ENCODE peak calls at places on chromosome 5, in six cellular contexts. Z is iris pigment epithelial cell, P is IMR-90, C is NAMALWA, O is osteocyte, B is fibroblast of the aortic adventitia. T is an unnamed sample.

GRCh38 chr5:38845555-38846378 is at the start of gene OSMR:
- DNase-seq in C (no peak), O (peak), B (peak), Z (peak), P (peak), T (peak)

GRCh38 chr5:6745706-6746217 is 32.5 kb downstream of the TENT4A start:
- DNase-seq in P (peak), B (peak), C (peak), O (no peak), Z (peak), T (peak)

GRCh38 chr5:167285591-167285990 is 1005.9 kb upstream of the WWC1 start:
- DNase-seq in C (no peak), O (no peak), Z (no peak), P (no peak), B (no peak), T (no peak)

GRCh38 chr5:54302267-54302687 is 8.1 kb downstream of the ARL15 start:
- DNase-seq in Z (peak), C (no peak), B (peak), O (no peak), P (peak), T (peak)

GRCh38 chr5:113115956-113116355 is 139.4 kb downstream of the DCP2 start:
- DNase-seq in B (no peak), C (no peak), Z (no peak), P (no peak), O (no peak), T (no peak)

GRCh38 chr5:119322312-119322947 is 33.4 kb upstream of the TNFAIP8 start:
- DNase-seq in B (no peak), P (no peak), C (no peak), O (no peak), Z (no peak), T (no peak)

GRCh38 chr5:132467292-132467984 is 23.1 kb downstream of the IRF1 start:
- DNase-seq in O (no peak), Z (no peak), P (no peak), C (peak), B (no peak), T (no peak)

GRCh38 chr5:54194326-54194725 is 116.0 kb downstream of the ARL15 start:
- DNase-seq in P (no peak), C (peak), B (peak), O (no peak), Z (no peak), T (no peak)

GRCh38 chr5:78499485-78499884 is 139.1 kb downstream of the SCAMP1 start:
- DNase-seq in C (no peak), Z (no peak), O (no peak), B (no peak), P (no peak), T (no peak)

GRCh38 chr5:73232266-73233041 is 59.5 kb downstream of the TMEM174 start:
- DNase-seq in O (no peak), P (no peak), Z (no peak), B (no peak), C (no peak), T (no peak)

GRCh38 chr5:68193481-68194036 is 22.0 kb upstream of the PIK3R1 start:
- DNase-seq in O (no peak), C (no peak), Z (peak), B (peak), P (no peak), T (no peak)

GRCh38 chr5:127518319-127518621 is 830 bp downstream of the PRRC1 start:
- DNase-seq in O (no peak), Z (peak), C (peak), B (peak), P (peak), T (no peak)

GRCh38 chr5:83789376-83789775 is 68.7 kb upstream of the HAPLN1 start:
- DNase-seq in C (no peak), O (no peak), B (no peak), P (no peak), Z (no peak), T (no peak)

GRCh38 chr5:124157320-124157719 is 589.1 kb downstream of the ZNF608 start:
- DNase-seq in P (no peak), O (no peak), Z (no peak), C (peak), B (peak), T (no peak)

GRCh38 chr5:143061161-143061945 is 291.2 kb downstream of the ARHGAP26 start:
- DNase-seq in O (no peak), Z (peak), P (peak), C (no peak), B (peak), T (peak)

GRCh38 chr5:54673523-54674225 is 156.1 kb downstream of the SNX18 start:
- DNase-seq in P (peak), Z (peak), O (no peak), B (no peak), C (no peak), T (no peak)

GRCh38 chr5:98468188-98468869 is 305.1 kb upstream of the RGMB start:
- DNase-seq in P (peak), C (no peak), B (peak), O (no peak), Z (peak), T (peak)

GRCh38 chr5:135553688-135554462 is 18.1 kb upstream of the NEUROG1 start:
- DNase-seq in Z (no peak), O (no peak), P (peak), B (peak), C (no peak), T (peak)

GRCh38 chr5:109996246-109996645 is 306.5 kb downstream of the MAN2A1 start:
- DNase-seq in C (no peak), Z (no peak), B (no peak), P (no peak), O (no peak), T (no peak)

GRCh38 chr5:158267228-158267627 is 408.3 kb upstream of the CLINT1 start:
- DNase-seq in P (no peak), Z (no peak), C (no peak), B (no peak), O (no peak), T (no peak)

GRCh38 chr5:66666778-66667177 is 70.6 kb downstream of the MAST4 start:
- DNase-seq in Z (no peak), P (no peak), B (no peak), C (peak), O (no peak), T (no peak)

GRCh38 chr5:124596595-124597388 is 149.6 kb downstream of the ZNF608 start:
- DNase-seq in B (peak), P (peak), Z (peak), O (no peak), C (no peak), T (peak)

GRCh38 chr5:147336871-147337270 is 102.0 kb downstream of the STK32A start:
- DNase-seq in Z (no peak), O (no peak), B (no peak), P (no peak), C (no peak), T (no peak)

GRCh38 chr5:125410501-125411162 is 664.2 kb upstream of the ZNF608 start:
- DNase-seq in B (peak), Z (peak), P (peak), O (no peak), C (peak), T (peak)

GRCh38 chr5:157215826-157216167 is 35.2 kb downstream of the ITK start:
- DNase-seq in O (no peak), Z (no peak), B (no peak), P (no peak), C (no peak), T (peak)

GRCh38 chr5:110333384-110333783 is 393.1 kb downstream of the TMEM232 start:
- DNase-seq in C (peak), O (no peak), P (peak), B (peak), Z (peak), T (peak)

GRCh38 chr5:158471179-158471924 is 612.4 kb upstream of the CLINT1 start:
- DNase-seq in P (no peak), B (no peak), C (no peak), Z (no peak), O (no peak), T (no peak)

GRCh38 chr5:173642191-173642816 is 25.9 kb upstream of the BOD1 start:
- DNase-seq in P (no peak), O (no peak), B (no peak), C (no peak), Z (no peak), T (no peak)

GRCh38 chr5:109692011-109692410 is 2.3 kb downstream of the MAN2A1 start:
- DNase-seq in B (peak), P (peak), C (peak), Z (peak), O (no peak), T (peak)

GRCh38 chr5:42858031-42858643 is 46.4 kb upstream of the SELENOP start:
- DNase-seq in Z (no peak), O (no peak), P (no peak), C (no peak), B (peak), T (peak)

GRCh38 chr5:28165116-28165515 is 1126.7 kb upstream of the CDH9 start:
- DNase-seq in C (no peak), B (peak), O (no peak), Z (peak), P (no peak), T (peak)

GRCh38 chr5:57482671-57483106 is at the start of gene ACTBL2:
- DNase-seq in B (peak), O (no peak), P (peak), C (no peak), Z (peak), T (peak)

GRCh38 chr5:132763369-132764036 is 13.5 kb downstream of the SEPTIN8 start:
- DNase-seq in Z (no peak), P (no peak), B (no peak), O (no peak), C (no peak), T (no peak)

GRCh38 chr5:33941090-33941489 is 4.9 kb downstream of the RXFP3 start:
- DNase-seq in B (no peak), Z (no peak), O (no peak), P (no peak), C (no peak), T (no peak)

GRCh38 chr5:54651482-54652076 is 134.0 kb downstream of the SNX18 start:
- DNase-seq in O (no peak), Z (peak), C (no peak), B (peak), P (peak), T (no peak)

GRCh38 chr5:68757813-68758212 is 336.0 kb upstream of the SLC30A5 start:
- DNase-seq in B (no peak), C (no peak), O (no peak), Z (no peak), P (no peak), T (no peak)

GRCh38 chr5:963673-964531 is 44.7 kb upstream of the NKD2 start:
- DNase-seq in O (peak), Z (peak), B (peak), P (peak), C (peak), T (peak)

GRCh38 chr5:71887680-71888079 is 168.6 kb downstream of the CARTPT start:
- DNase-seq in Z (peak), O (no peak), B (peak), C (peak), P (peak), T (peak)

GRCh38 chr5:56515011-56515410 is 281.9 kb upstream of the ANKRD55 start:
- DNase-seq in O (no peak), P (no peak), Z (no peak), B (no peak), C (no peak), T (no peak)

GRCh38 chr5:79408028-79408427 is 105.9 kb downstream of the HOMER1 start:
- DNase-seq in Z (peak), B (no peak), C (no peak), P (no peak), O (no peak), T (no peak)